ENCODE peak calls at places on chromosomes 7 and 10, in nine cellular contexts. V, E, D, N, L, Z, A, W and Y are unnamed samples. For H3K36me3, the result is how much of the 10 kb centered on the place peaks cover.

GRCh38 chr10:55793024-55793423 is 568.0 kb downstream of the ZWINT start:
- DNase-seq in V (no peak), Z (no peak), D (no peak), N (no peak), W (no peak), L (no peak), A (no peak), E (no peak), Y (no peak)

GRCh38 chr10:3714957-3715356 is 70.1 kb downstream of the KLF6 start:
- DNase-seq in N (no peak), L (no peak), V (no peak), W (no peak), A (no peak), Z (no peak), D (no peak), E (no peak), Y (no peak)

GRCh38 chr10:132404169-132404880 is 7.3 kb downstream of the PWWP2B start:
- DNase-seq in D (peak), N (peak), Z (no peak), L (no peak), A (no peak), E (no peak), W (no peak), V (no peak), Y (no peak)

GRCh38 chr7:32658034-32658944 is 163.0 kb downstream of the AVL9 start:
- DNase-seq in N (no peak), W (no peak), D (no peak), Z (no peak), V (no peak), A (no peak), E (no peak), L (no peak), Y (peak)

GRCh38 chr10:11869743-11870460 is 46.7 kb downstream of the PROSER2 start:
- DNase-seq in W (peak), A (no peak), V (no peak), D (no peak), L (no peak), E (peak), Z (no peak), N (no peak), Y (no peak)

GRCh38 chr10:131810805-131811137 is 90.0 kb upstream of the PPP2R2D start:
- DNase-seq in W (no peak), N (peak), A (no peak), V (no peak), Z (no peak), L (no peak), D (no peak), E (peak), Y (peak)

GRCh38 chr7:87875151-87876039 is 765 bp downstream of the SLC25A40 start:
- DNase-seq in Z (no peak), A (peak), N (peak), D (no peak), W (peak), L (no peak), E (peak), V (peak), Y (peak)

GRCh38 chr10:132355297-132355696 is 23.3 kb downstream of the LRRC27 start:
- DNase-seq in A (no peak), V (no peak), L (no peak), W (no peak), E (peak), Z (no peak), N (peak), D (no peak), Y (no peak)

GRCh38 chr7:47291461-47292051 is 290.4 kb downstream of the TNS3 start:
- DNase-seq in V (no peak), A (no peak), L (no peak), E (no peak), W (peak), N (no peak), Z (peak), D (no peak), Y (peak)

GRCh38 chr7:92740713-92741126 is 95.7 kb downstream of the CDK6 start:
- DNase-seq in A (no peak), N (no peak), D (no peak), L (no peak), E (no peak), V (no peak), W (peak), Z (no peak), Y (no peak)

GRCh38 chr7:408651-409343 is 110.8 kb downstream of the PDGFA start:
- DNase-seq in D (peak), N (peak), E (peak), V (no peak), Z (no peak), A (no peak), L (no peak), W (no peak), Y (no peak)

GRCh38 chr10:59281861-59282260 is 80.5 kb downstream of the FAM13C start:
- DNase-seq in W (no peak), N (no peak), D (no peak), A (no peak), V (no peak), L (no peak), E (no peak), Z (no peak), Y (no peak)

GRCh38 chr7:2006231-2006771 is 226.4 kb downstream of the MAD1L1 start:
- DNase-seq in V (no peak), N (peak), L (no peak), D (no peak), E (peak), Z (no peak), A (no peak), W (no peak), Y (no peak)

DNA sequence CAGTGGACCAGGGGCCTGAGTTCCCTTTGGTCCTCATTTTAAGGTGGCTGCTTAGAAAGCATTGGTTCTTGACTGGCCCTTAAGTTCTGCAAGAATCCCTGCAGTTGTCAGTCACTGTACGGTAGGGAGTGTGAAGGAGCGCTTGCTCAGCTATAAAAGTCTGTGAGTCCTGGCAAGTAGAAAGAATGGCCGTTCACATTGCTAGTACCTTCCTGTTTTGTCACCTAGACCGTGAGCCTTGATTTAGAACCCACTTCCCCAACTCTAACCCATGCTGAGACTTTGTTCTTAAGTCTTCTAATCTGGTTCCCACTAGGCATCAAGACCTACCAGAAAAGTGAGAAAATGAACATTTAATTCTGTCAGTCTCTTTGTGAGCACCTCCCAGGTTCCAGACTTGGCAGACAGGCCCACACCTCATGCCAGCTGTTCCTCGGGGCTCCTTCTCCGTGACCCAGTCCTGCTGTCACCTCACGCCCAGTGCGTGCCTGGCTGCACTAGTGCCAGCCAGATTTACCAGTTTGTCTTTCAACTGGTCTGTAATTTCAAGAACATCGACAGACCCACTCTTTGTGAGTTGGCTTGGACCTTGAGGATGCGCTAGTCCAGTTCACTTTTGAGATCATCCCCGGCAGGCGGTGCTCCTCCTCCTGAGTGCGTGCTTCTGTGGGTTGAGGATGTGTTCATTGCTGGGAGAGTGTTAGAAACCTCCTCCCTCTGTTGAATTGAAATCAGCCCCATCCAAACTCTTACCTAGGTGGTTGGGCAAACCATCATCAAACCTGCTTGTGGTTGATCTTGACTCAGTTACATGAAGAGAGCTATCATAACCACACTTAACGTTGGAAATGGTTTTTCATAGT is 78.5 kb downstream of the SHH start:
- DNase-seq in N (no peak), D (no peak), A (no peak), V (no peak), W (no peak), Z (no peak), E (no peak), L (no peak), Y (no peak)
- H3K36me3 ChIP-seq in N (under half), D (under half), A (under half), V (under half), W (under half), Z (under half), E (under half), L (under half), Y (under half)

DNA sequence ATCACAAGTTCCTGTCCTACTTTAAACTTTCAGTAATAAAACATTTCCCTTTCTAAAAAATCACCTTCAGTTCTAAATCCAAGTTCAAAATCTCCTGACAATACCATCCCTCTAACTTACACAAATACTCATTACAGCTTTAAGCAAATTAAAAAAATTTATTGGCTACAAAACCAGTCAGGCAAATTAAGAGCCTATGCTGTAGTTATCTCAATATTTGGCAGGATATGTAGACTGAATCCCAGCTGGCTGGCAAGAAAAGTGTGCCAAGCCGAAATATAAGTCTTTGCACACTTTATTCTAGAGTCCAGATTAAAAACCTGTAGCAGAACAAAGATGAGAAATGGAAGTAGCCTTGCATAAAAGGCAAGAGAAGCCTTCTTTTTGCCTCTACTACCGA is 9.5 kb downstream of the WAPL start:
- DNase-seq in V (no peak), D (no peak), N (no peak), Z (no peak), A (no peak), E (no peak), L (no peak), W (no peak), Y (no peak)
- H3K36me3 ChIP-seq in V (under half), D (half or more), N (half or more), Z (under half), A (under half), E (under half), L (under half), W (under half), Y (under half)

DNA sequence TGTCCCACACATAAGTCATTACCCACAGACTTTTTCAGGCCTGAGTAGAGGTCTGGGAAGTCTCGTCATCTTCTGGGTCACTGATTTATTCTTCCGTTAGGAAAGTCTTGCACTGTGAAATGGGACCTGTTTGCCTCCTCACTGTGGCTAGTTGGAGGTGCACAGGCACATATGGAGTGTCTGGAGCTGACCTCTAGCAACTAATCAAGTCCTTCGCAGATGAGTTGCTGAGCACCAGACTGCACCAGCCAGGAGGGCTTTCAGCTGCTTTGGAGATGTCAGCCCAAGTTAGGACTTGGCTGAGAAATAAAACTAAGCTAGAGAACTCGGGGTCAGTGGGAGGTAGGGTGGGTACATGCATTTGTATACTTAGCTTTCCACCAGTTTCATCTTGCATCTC is 578.0 kb downstream of the GRID1 start:
- DNase-seq in D (no peak), V (no peak), A (no peak), E (no peak), Z (no peak), L (no peak), N (no peak), W (no peak), Y (no peak)
- H3K36me3 ChIP-seq in D (under half), V (under half), A (under half), E (under half), Z (under half), L (under half), N (under half), W (under half), Y (under half)

GRCh38 chr7:74013539-74014272 is 14.3 kb upstream of the ELN start:
- DNase-seq in A (no peak), E (peak), Z (peak), L (no peak), N (no peak), D (no peak), V (peak), W (no peak), Y (no peak)

GRCh38 chr7:74012842-74013249 is 15.1 kb upstream of the ELN start:
- DNase-seq in N (no peak), L (no peak), W (no peak), E (peak), Z (peak), D (no peak), A (no peak), V (no peak), Y (no peak)

GRCh38 chr7:74017122-74017521 is 10.9 kb upstream of the ELN start:
- DNase-seq in W (no peak), V (no peak), Z (no peak), L (no peak), A (no peak), D (no peak), N (no peak), E (no peak), Y (no peak)

GRCh38 chr7:74018261-74018660 is 9.7 kb upstream of the ELN start:
- DNase-seq in E (no peak), V (no peak), N (no peak), L (no peak), D (no peak), Z (no peak), A (no peak), W (no peak), Y (no peak)

GRCh38 chr7:74015670-74016069 is 12.3 kb upstream of the ELN start:
- DNase-seq in N (no peak), A (no peak), D (no peak), V (no peak), L (no peak), E (no peak), Z (no peak), W (no peak), Y (no peak)
- H3K36me3 ChIP-seq in N (under half), A (under half), D (under half), V (under half), L (under half), E (under half), Z (under half), W (under half), Y (under half)

GRCh38 chr10:68385740-68386139 is 21.3 kb downstream of the RUFY2 start:
- DNase-seq in L (no peak), Z (no peak), N (no peak), E (no peak), W (peak), D (no peak), A (no peak), V (no peak), Y (no peak)
- H3K36me3 ChIP-seq in L (half or more), Z (under half), N (half or more), E (under half), W (under half), D (half or more), A (half or more), V (under half), Y (under half)

GRCh38 chr10:17708806-17709205 is 43.2 kb upstream of the TMEM236 start:
- DNase-seq in Z (no peak), N (no peak), V (no peak), L (no peak), W (no peak), E (no peak), A (no peak), D (no peak), Y (no peak)
- H3K36me3 ChIP-seq in Z (under half), N (half or more), V (under half), L (half or more), W (under half), E (under half), A (half or more), D (half or more), Y (under half)

GRCh38 chr10:45420453-45421192 is 46.6 kb downstream of the ALOX5 start:
- DNase-seq in N (peak), W (peak), L (peak), A (peak), Z (no peak), E (peak), V (peak), D (peak), Y (peak)

GRCh38 chr10:45421231-45422097 is 47.4 kb downstream of the ALOX5 start:
- DNase-seq in L (no peak), E (no peak), W (peak), A (no peak), Z (no peak), V (peak), N (peak), D (no peak), Y (no peak)

GRCh38 chr10:45418859-45419672 is 45.0 kb downstream of the ALOX5 start:
- DNase-seq in V (peak), A (peak), N (peak), W (peak), Z (no peak), L (peak), D (peak), E (peak), Y (peak)

GRCh38 chr10:45418417-45418858 is 44.4 kb downstream of the ALOX5 start:
- DNase-seq in E (no peak), A (no peak), N (no peak), D (no peak), W (no peak), V (no peak), L (no peak), Z (no peak), Y (no peak)

DNA sequence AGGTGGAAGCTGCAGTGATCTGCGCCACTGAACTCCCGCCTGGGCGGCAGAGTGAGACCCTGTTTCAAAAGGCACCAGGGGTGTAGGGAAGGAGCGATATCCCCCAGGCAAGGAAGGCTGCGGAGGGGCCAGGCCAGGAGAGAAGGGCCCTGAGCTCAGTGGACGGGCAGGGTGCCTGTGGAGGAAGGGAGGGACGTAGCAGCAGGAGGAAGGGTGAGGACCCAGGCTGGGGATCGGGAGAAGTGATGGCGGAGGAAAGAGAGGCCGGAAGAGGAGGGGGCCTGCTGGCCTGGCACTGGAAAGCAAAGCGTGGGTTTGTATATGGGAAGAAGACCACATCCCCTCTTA is 45.6 kb downstream of the ALOX5 start:
- DNase-seq in N (no peak), L (peak), V (no peak), D (no peak), W (peak), A (no peak), E (no peak), Z (no peak), Y (no peak)
- H3K36me3 ChIP-seq in N (under half), L (under half), V (under half), D (under half), W (under half), A (under half), E (under half), Z (under half), Y (under half)

DNA sequence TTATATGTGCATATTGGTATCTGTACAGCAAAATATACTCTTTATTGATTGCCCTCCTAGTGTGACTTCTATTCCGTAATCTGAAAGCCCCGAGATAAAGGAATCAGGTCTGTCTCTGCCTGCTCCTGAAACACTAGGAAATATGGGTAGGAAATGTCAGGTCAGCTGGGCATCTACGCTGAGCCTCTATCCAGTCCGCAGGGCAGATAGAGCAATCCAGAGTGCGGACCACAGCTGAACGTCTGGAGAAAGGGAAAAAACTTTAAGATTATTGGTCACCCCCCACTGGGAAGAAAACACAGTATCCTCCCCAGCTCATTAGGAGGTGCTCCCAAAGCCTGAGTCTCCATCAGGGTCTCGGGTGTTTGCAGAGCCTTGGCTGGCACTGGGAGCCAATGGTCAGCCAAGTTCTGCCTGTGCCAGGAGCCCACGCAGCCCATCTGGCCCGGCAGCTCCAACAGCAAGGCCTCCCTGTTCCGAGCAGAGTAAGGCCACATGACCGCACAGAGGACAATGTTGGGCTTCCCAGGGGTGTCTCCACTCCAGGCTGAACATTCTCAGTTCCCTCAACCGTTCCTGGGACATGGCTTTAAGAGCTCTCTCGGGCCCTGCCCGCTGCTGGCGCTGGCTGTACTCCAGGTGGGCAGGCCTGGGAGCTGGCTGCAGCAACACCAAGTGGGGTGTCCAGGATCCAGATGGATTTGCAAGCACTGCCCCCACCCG is 7.6 kb downstream of the CTBP2 start:
- DNase-seq in E (peak), Z (no peak), N (peak), A (peak), D (peak), V (peak), L (peak), W (peak), Y (peak)
- H3K36me3 ChIP-seq in E (under half), Z (under half), N (under half), A (under half), D (under half), V (under half), L (under half), W (under half), Y (under half)

GRCh38 chr10:10642741-10643280 is 374.9 kb upstream of the CELF2 start:
- DNase-seq in N (peak), A (peak), L (peak), D (peak), W (peak), E (peak), Z (peak), V (peak), Y (no peak)
- H3K36me3 ChIP-seq in N (under half), A (under half), L (under half), D (under half), W (under half), E (under half), Z (under half), V (under half), Y (under half)